ENCODE peak calls at places on chromosomes 11 and 22, in six cellular contexts. E is NCI-H1436; C is HFFc6; F is NCI-H226; G is activated naive CD4-positive, alpha-beta T cell treated with anti-CD3 and anti-CD28 coated beads, Interleukin-2, amount 10 ng/mL, durations not matched to agents 7 days and 5 days; D is smooth muscle cell of the brain vasculature. P is an unnamed sample.

GRCh38 chr11:78654071-78654470 is 79.4 kb upstream of the NARS2 start:
- DNase-seq in E (no peak), C (no peak), F (no peak), G (no peak), D (no peak), P (no peak)

GRCh38 chr11:75342231-75342918 is 9.1 kb downstream of the ARRB1 start:
- DNase-seq in E (no peak), C (no peak), F (no peak), G (no peak), D (no peak), P (no peak)

GRCh38 chr11:109914038-109914437 is 179.2 kb upstream of the ZC3H12C start:
- DNase-seq in E (no peak), C (no peak), F (no peak), G (no peak), D (no peak), P (no peak)

GRCh38 chr11:22431074-22431473 is 92.9 kb downstream of the SLC17A6 start:
- DNase-seq in E (no peak), C (no peak), F (no peak), G (no peak), D (no peak), P (no peak)

GRCh38 chr11:70519117-70519516 is 120.8 kb downstream of the CTTN start:
- DNase-seq in E (no peak), C (no peak), F (no peak), G (no peak), D (no peak), P (no peak)

GRCh38 chr11:34997872-34998548 is 81.6 kb downstream of the PDHX start:
- DNase-seq in E (no peak), C (peak; percentile 18), F (peak; percentile 31), G (no peak), D (no peak), P (no peak)

GRCh38 chr11:122271747-122272146 is 155.7 kb upstream of the BLID start:
- DNase-seq in E (no peak), C (no peak), F (peak; percentile 24), G (no peak), D (no peak), P (no peak)

GRCh38 chr11:111641339-111642015 is 39.2 kb downstream of the SIK2 start:
- DNase-seq in E (no peak), C (no peak), F (no peak), G (no peak), D (no peak), P (no peak)

GRCh38 chr22:35480627-35481565 is 59.7 kb upstream of the RASD2 start:
- DNase-seq in E (no peak), C (no peak), F (no peak), G (no peak), D (no peak), P (no peak)

GRCh38 chr11:69376155-69377028 is 82.4 kb downstream of the MYEOV start:
- DNase-seq in E (no peak), C (no peak), F (no peak), G (peak; percentile 14), D (no peak), P (no peak)

GRCh38 chr11:60265373-60266214 is 14.9 kb upstream of the MS4A4A start:
- DNase-seq in E (peak; percentile 10), C (peak; percentile 27), F (peak; percentile 1), G (no peak), D (no peak), P (peak; percentile 8)

GRCh38 chr11:64755681-64756361 is 4.0 kb downstream of the PYGM start:
- DNase-seq in E (no peak), C (no peak), F (no peak), G (no peak), D (no peak), P (no peak)

GRCh38 chr22:41780714-41781507 is 19.6 kb upstream of the CCDC134 start:
- DNase-seq in E (peak; percentile 9), C (no peak), F (no peak), G (peak; percentile 98), D (no peak), P (peak; percentile 56)

GRCh38 chr11:93986716-93987115 is 34.4 kb upstream of the HEPHL1 start:
- DNase-seq in E (peak; percentile 51), C (no peak), F (peak; percentile 33), G (no peak), D (no peak), P (no peak)

GRCh38 chr11:35487532-35488078 is 37.8 kb downstream of the PAMR1 start:
- DNase-seq in E (no peak), C (peak; percentile 49), F (no peak), G (no peak), D (no peak), P (peak; percentile 7)

GRCh38 chr11:64834723-64835615 is 9.5 kb downstream of the CDC42BPG start:
- DNase-seq in E (no peak), C (no peak), F (peak; percentile 91), G (no peak), D (no peak), P (no peak)

GRCh38 chr11:68308068-68308467 is 4.3 kb upstream of the LRP5 start:
- DNase-seq in E (no peak), C (no peak), F (no peak), G (no peak), D (no peak), P (no peak)

GRCh38 chr11:17218403-17218802 is 10.6 kb upstream of the PIK3C2A start:
- DNase-seq in E (no peak), C (no peak), F (peak; percentile 29), G (no peak), D (no peak), P (no peak)

GRCh38 chr11:129249351-129249750 is 57.2 kb upstream of the ARHGAP32 start:
- DNase-seq in E (no peak), C (peak; percentile 79), F (peak; percentile 80), G (no peak), D (no peak), P (no peak)

GRCh38 chr22:41285441-41285819 is 557 bp downstream of the RANGAP1 start:
- DNase-seq in E (no peak), C (peak; percentile 94), F (peak; percentile 81), G (peak; percentile 87), D (no peak), P (peak; percentile 56)

GRCh38 chr22:43399338-43399979 is 12.4 kb upstream of the MPPED1 start:
- DNase-seq in E (no peak), C (no peak), F (no peak), G (no peak), D (no peak), P (peak; percentile 37)

GRCh38 chr11:106988151-106988806 is 30.0 kb downstream of the GUCY1A2 start:
- DNase-seq in E (no peak), C (peak; percentile 94), F (peak; percentile 68), G (no peak), D (no peak), P (no peak)

GRCh38 chr11:33695051-33695566 is 5.5 kb downstream of the C11orf91 start:
- DNase-seq in E (no peak), C (no peak), F (no peak), G (no peak), D (no peak), P (peak; percentile 28)

GRCh38 chr11:61092280-61092766 is 10.0 kb upstream of the CD5 start:
- DNase-seq in E (no peak), C (no peak), F (no peak), G (peak; percentile 69), D (no peak), P (no peak)

GRCh38 chr11:32891657-32892354 is 805 bp upstream of the QSER1 start:
- DNase-seq in E (no peak), C (no peak), F (no peak), G (no peak), D (no peak), P (no peak)

GRCh38 chr22:42757475-42757874 is 36.8 kb upstream of the A4GALT start:
- DNase-seq in E (no peak), C (no peak), F (no peak), G (no peak), D (no peak), P (no peak)

GRCh38 chr11:85930879-85931366 is 75.7 kb downstream of the CCDC83 start:
- DNase-seq in E (no peak), C (no peak), F (no peak), G (no peak), D (no peak), P (peak; percentile 94)

GRCh38 chr11:129041611-129042018 is 98.9 kb upstream of the TP53AIP1 start:
- DNase-seq in E (no peak), C (peak; percentile 20), F (no peak), G (no peak), D (no peak), P (no peak)

GRCh38 chr11:65500262-65501004 is 1.6 kb downstream of the MALAT1 start:
- DNase-seq in E (no peak), C (peak; percentile 55), F (no peak), G (peak; percentile 63), D (no peak), P (no peak)

GRCh38 chr11:3156661-3157311 is 8.3 kb downstream of the OSBPL5 start:
- DNase-seq in E (no peak), C (no peak), F (no peak), G (no peak), D (no peak), P (no peak)

GRCh38 chr22:40721266-40721665 is 42.0 kb downstream of the MCHR1 start:
- DNase-seq in E (peak; percentile 26), C (peak; percentile 17), F (peak; percentile 32), G (no peak), D (no peak), P (peak; percentile 40)

GRCh38 chr22:48939441-48940265 is 888.0 kb downstream of the BRD1 start:
- DNase-seq in E (no peak), C (no peak), F (no peak), G (peak; percentile 11), D (no peak), P (no peak)

GRCh38 chr11:19962795-19963163 is 197.5 kb downstream of the DBX1 start:
- DNase-seq in E (no peak), C (peak; percentile 74), F (peak; percentile 73), G (no peak), D (no peak), P (no peak)

GRCh38 chr22:42805016-42805997 is 51.8 kb downstream of the ARFGAP3 start:
- DNase-seq in E (no peak), C (no peak), F (no peak), G (no peak), D (peak; percentile 36), P (peak; percentile 93)

P was measured in HepG2.